ENCODE peak calls at places on chromosomes 11 and 22, in seven cellular contexts. One of them, this sample, is unnamed. For H3K4me1, the result is how much of the 10 kb centered on the place peaks cover.

GRCh38 chr22:30453731-30454510 is 17.9 kb downstream of the SEC14L3 start:
- DNase-seq in mesendoderm: peak
- DNase-seq in tibial nerve: no peak
- DNase-seq in endothelial cell of umbilical vein: no peak
- DNase-seq in hepatocyte: no peak
- DNase-seq in pancreas: no peak
- DNase-seq in lung: peak
- DNase-seq in this sample: no peak

GRCh38 chr11:65932558-65932919 is 12.7 kb upstream of the TSGA10IP start:
- DNase-seq in mesendoderm: peak
- DNase-seq in tibial nerve: no peak
- DNase-seq in endothelial cell of umbilical vein: no peak
- DNase-seq in hepatocyte: no peak
- DNase-seq in pancreas: no peak
- DNase-seq in lung: no peak
- DNase-seq in this sample: no peak

GRCh38 chr11:10155793-10156490 is 138.1 kb downstream of the SBF2 start:
- DNase-seq in mesendoderm: peak
- DNase-seq in tibial nerve: no peak
- DNase-seq in endothelial cell of umbilical vein: no peak
- DNase-seq in hepatocyte: peak
- DNase-seq in pancreas: no peak
- DNase-seq in lung: no peak
- DNase-seq in this sample: no peak

GRCh38 chr22:25105817-25106650 is 93.6 kb upstream of the CRYBB3 start:
- DNase-seq in mesendoderm: no peak
- DNase-seq in tibial nerve: no peak
- DNase-seq in endothelial cell of umbilical vein: no peak
- DNase-seq in hepatocyte: no peak
- DNase-seq in pancreas: no peak
- DNase-seq in lung: no peak
- DNase-seq in this sample: no peak

GRCh38 chr11:44371706-44372105 is 61.8 kb upstream of the ALX4 start:
- DNase-seq in mesendoderm: no peak
- DNase-seq in tibial nerve: no peak
- DNase-seq in endothelial cell of umbilical vein: no peak
- DNase-seq in hepatocyte: no peak
- DNase-seq in pancreas: no peak
- DNase-seq in lung: no peak
- DNase-seq in this sample: no peak

GRCh38 chr11:25702417-25702816 is 629.5 kb upstream of the ANO3 start:
- DNase-seq in mesendoderm: no peak
- DNase-seq in tibial nerve: no peak
- DNase-seq in endothelial cell of umbilical vein: no peak
- DNase-seq in hepatocyte: no peak
- DNase-seq in pancreas: no peak
- DNase-seq in lung: no peak
- DNase-seq in this sample: no peak

GRCh38 chr11:16959528-16960100 is 54.6 kb downstream of the PLEKHA7 start:
- DNase-seq in mesendoderm: peak
- DNase-seq in tibial nerve: no peak
- DNase-seq in endothelial cell of umbilical vein: no peak
- DNase-seq in hepatocyte: no peak
- DNase-seq in pancreas: no peak
- DNase-seq in lung: no peak
- DNase-seq in this sample: no peak

GRCh38 chr22:46815132-46815531 is 52.7 kb downstream of the TBC1D22A start:
- DNase-seq in mesendoderm: no peak
- DNase-seq in tibial nerve: no peak
- DNase-seq in endothelial cell of umbilical vein: no peak
- DNase-seq in hepatocyte: no peak
- DNase-seq in pancreas: no peak
- DNase-seq in lung: no peak
- DNase-seq in this sample: no peak

GRCh38 chr11:76783901-76784813 is 1.0 kb downstream of the TSKU start:
- DNase-seq in mesendoderm: peak
- DNase-seq in tibial nerve: no peak
- DNase-seq in endothelial cell of umbilical vein: peak
- DNase-seq in hepatocyte: peak
- DNase-seq in pancreas: peak
- DNase-seq in lung: no peak
- DNase-seq in this sample: peak

GRCh38 chr11:84289381-84289906 is 1003.3 kb upstream of the CCDC90B start:
- DNase-seq in mesendoderm: peak
- DNase-seq in tibial nerve: no peak
- DNase-seq in endothelial cell of umbilical vein: no peak
- DNase-seq in hepatocyte: peak
- DNase-seq in pancreas: no peak
- DNase-seq in lung: no peak
- DNase-seq in this sample: no peak

GRCh38 chr11:12824281-12825041 is 150.2 kb downstream of the TEAD1 start:
- DNase-seq in mesendoderm: no peak
- DNase-seq in tibial nerve: no peak
- DNase-seq in endothelial cell of umbilical vein: peak
- DNase-seq in hepatocyte: no peak
- DNase-seq in pancreas: no peak
- DNase-seq in lung: no peak
- DNase-seq in this sample: no peak

GRCh38 chr11:75371930-75372876 is 20.7 kb upstream of the ARRB1 start:
- DNase-seq in mesendoderm: no peak
- DNase-seq in tibial nerve: no peak
- DNase-seq in endothelial cell of umbilical vein: no peak
- DNase-seq in hepatocyte: peak
- DNase-seq in pancreas: no peak
- DNase-seq in lung: no peak
- DNase-seq in this sample: no peak

GRCh38 chr11:17511571-17511970 is 32.6 kb downstream of the USH1C start:
- DNase-seq in mesendoderm: no peak
- DNase-seq in tibial nerve: no peak
- DNase-seq in endothelial cell of umbilical vein: no peak
- DNase-seq in hepatocyte: no peak
- DNase-seq in pancreas: no peak
- DNase-seq in lung: no peak
- DNase-seq in this sample: no peak

GRCh38 chr11:37182036-37182435 is 584.0 kb upstream of the RAG2 start:
- DNase-seq in mesendoderm: peak
- DNase-seq in tibial nerve: no peak
- DNase-seq in endothelial cell of umbilical vein: no peak
- DNase-seq in hepatocyte: no peak
- DNase-seq in pancreas: no peak
- DNase-seq in lung: no peak
- DNase-seq in this sample: no peak

GRCh38 chr11:70537576-70538571 is 139.5 kb downstream of the CTTN start:
- DNase-seq in mesendoderm: no peak
- DNase-seq in tibial nerve: no peak
- DNase-seq in endothelial cell of umbilical vein: no peak
- DNase-seq in hepatocyte: no peak
- DNase-seq in pancreas: no peak
- DNase-seq in lung: no peak
- DNase-seq in this sample: no peak

GRCh38 chr11:78080818-78081495 is 1.3 kb upstream of the NDUFC2 start:
- DNase-seq in mesendoderm: peak
- DNase-seq in tibial nerve: no peak
- DNase-seq in endothelial cell of umbilical vein: peak
- DNase-seq in hepatocyte: no peak
- DNase-seq in pancreas: no peak
- DNase-seq in lung: no peak
- DNase-seq in this sample: no peak

GRCh38 chr11:81870066-81870412 is 863.6 kb downstream of the FAM181B start:
- DNase-seq in mesendoderm: no peak
- DNase-seq in tibial nerve: no peak
- DNase-seq in endothelial cell of umbilical vein: no peak
- DNase-seq in hepatocyte: no peak
- DNase-seq in pancreas: no peak
- DNase-seq in lung: no peak
- DNase-seq in this sample: no peak

GRCh38 chr22:28978158-28978557 is 83.5 kb downstream of the C22orf31 start:
- DNase-seq in mesendoderm: no peak
- DNase-seq in tibial nerve: no peak
- DNase-seq in endothelial cell of umbilical vein: no peak
- DNase-seq in hepatocyte: no peak
- DNase-seq in pancreas: no peak
- DNase-seq in lung: no peak
- DNase-seq in this sample: peak

GRCh38 chr22:28977481-28977971 is 84.1 kb downstream of the C22orf31 start:
- DNase-seq in mesendoderm: no peak
- DNase-seq in tibial nerve: no peak
- DNase-seq in endothelial cell of umbilical vein: peak
- DNase-seq in hepatocyte: no peak
- DNase-seq in pancreas: no peak
- DNase-seq in lung: no peak
- DNase-seq in this sample: no peak

GRCh38 chr22:28980326-28980725 is 81.3 kb downstream of the C22orf31 start:
- DNase-seq in mesendoderm: no peak
- DNase-seq in tibial nerve: no peak
- DNase-seq in endothelial cell of umbilical vein: no peak
- DNase-seq in hepatocyte: no peak
- DNase-seq in pancreas: no peak
- DNase-seq in lung: no peak
- DNase-seq in this sample: no peak

GRCh38 chr22:28977050-28977449 is 84.6 kb downstream of the C22orf31 start:
- DNase-seq in mesendoderm: peak
- DNase-seq in tibial nerve: no peak
- DNase-seq in endothelial cell of umbilical vein: no peak
- DNase-seq in hepatocyte: no peak
- DNase-seq in pancreas: no peak
- DNase-seq in lung: no peak
- DNase-seq in this sample: no peak

GRCh38 chr22:28978863-28979799 is 82.5 kb downstream of the C22orf31 start:
- DNase-seq in mesendoderm: no peak
- DNase-seq in tibial nerve: no peak
- DNase-seq in endothelial cell of umbilical vein: no peak
- DNase-seq in hepatocyte: no peak
- DNase-seq in pancreas: no peak
- DNase-seq in lung: no peak
- DNase-seq in this sample: no peak
- H3K4me1 ChIP-seq in mesendoderm: under half
- H3K4me1 ChIP-seq in tibial nerve: half or more
- H3K4me1 ChIP-seq in endothelial cell of umbilical vein: under half
- H3K4me1 ChIP-seq in hepatocyte: under half
- H3K4me1 ChIP-seq in pancreas: under half
- H3K4me1 ChIP-seq in lung: under half
- H3K4me1 ChIP-seq in this sample: under half

GRCh38 chr11:124751391-124751740 is 689 bp downstream of the VSIG2 start:
- DNase-seq in mesendoderm: no peak
- DNase-seq in tibial nerve: no peak
- DNase-seq in endothelial cell of umbilical vein: no peak
- DNase-seq in hepatocyte: no peak
- DNase-seq in pancreas: no peak
- DNase-seq in lung: no peak
- DNase-seq in this sample: no peak

GRCh38 chr11:124748481-124749338 is 3.3 kb downstream of the VSIG2 start:
- DNase-seq in mesendoderm: no peak
- DNase-seq in tibial nerve: no peak
- DNase-seq in endothelial cell of umbilical vein: peak
- DNase-seq in hepatocyte: no peak
- DNase-seq in pancreas: no peak
- DNase-seq in lung: no peak
- DNase-seq in this sample: no peak

GRCh38 chr11:124748100-124748418 is 4.0 kb downstream of the VSIG2 start:
- DNase-seq in mesendoderm: no peak
- DNase-seq in tibial nerve: no peak
- DNase-seq in endothelial cell of umbilical vein: no peak
- DNase-seq in hepatocyte: no peak
- DNase-seq in pancreas: no peak
- DNase-seq in lung: no peak
- DNase-seq in this sample: no peak

GRCh38 chr11:124751741-124752470 is at the start of gene VSIG2:
- DNase-seq in mesendoderm: no peak
- DNase-seq in tibial nerve: no peak
- DNase-seq in endothelial cell of umbilical vein: no peak
- DNase-seq in hepatocyte: no peak
- DNase-seq in pancreas: no peak
- DNase-seq in lung: no peak
- DNase-seq in this sample: no peak

GRCh38 chr11:124749920-124750319 is 2.1 kb downstream of the VSIG2 start:
- DNase-seq in mesendoderm: no peak
- DNase-seq in tibial nerve: no peak
- DNase-seq in endothelial cell of umbilical vein: no peak
- DNase-seq in hepatocyte: no peak
- DNase-seq in pancreas: no peak
- DNase-seq in lung: no peak
- DNase-seq in this sample: no peak
- H3K4me1 ChIP-seq in mesendoderm: under half
- H3K4me1 ChIP-seq in tibial nerve: under half
- H3K4me1 ChIP-seq in endothelial cell of umbilical vein: half or more
- H3K4me1 ChIP-seq in hepatocyte: under half
- H3K4me1 ChIP-seq in pancreas: under half
- H3K4me1 ChIP-seq in lung: under half
- H3K4me1 ChIP-seq in this sample: under half

GRCh38 chr11:313787-314547 is at the start of gene IFITM1:
- DNase-seq in mesendoderm: peak
- DNase-seq in tibial nerve: peak
- DNase-seq in endothelial cell of umbilical vein: peak
- DNase-seq in hepatocyte: peak
- DNase-seq in pancreas: no peak
- DNase-seq in lung: no peak
- DNase-seq in this sample: no peak

GRCh38 chr11:313304-313786 is 495 bp upstream of the IFITM1 start:
- DNase-seq in mesendoderm: peak
- DNase-seq in tibial nerve: no peak
- DNase-seq in endothelial cell of umbilical vein: no peak
- DNase-seq in hepatocyte: no peak
- DNase-seq in pancreas: no peak
- DNase-seq in lung: no peak
- DNase-seq in this sample: no peak

GRCh38 chr11:309558-309855 is 1.9 kb downstream of the IFITM2 start:
- DNase-seq in mesendoderm: no peak
- DNase-seq in tibial nerve: no peak
- DNase-seq in endothelial cell of umbilical vein: no peak
- DNase-seq in hepatocyte: no peak
- DNase-seq in pancreas: no peak
- DNase-seq in lung: no peak
- DNase-seq in this sample: no peak

GRCh38 chr11:315051-315481 is 1.2 kb downstream of the IFITM1 start:
- DNase-seq in mesendoderm: no peak
- DNase-seq in tibial nerve: no peak
- DNase-seq in endothelial cell of umbilical vein: no peak
- DNase-seq in hepatocyte: no peak
- DNase-seq in pancreas: no peak
- DNase-seq in lung: no peak
- DNase-seq in this sample: no peak

GRCh38 chr11:312092-312816 is 1.6 kb upstream of the IFITM1 start:
- DNase-seq in mesendoderm: no peak
- DNase-seq in tibial nerve: no peak
- DNase-seq in endothelial cell of umbilical vein: no peak
- DNase-seq in hepatocyte: no peak
- DNase-seq in pancreas: peak
- DNase-seq in lung: no peak
- DNase-seq in this sample: no peak
- H3K4me1 ChIP-seq in mesendoderm: under half
- H3K4me1 ChIP-seq in tibial nerve: half or more
- H3K4me1 ChIP-seq in endothelial cell of umbilical vein: under half
- H3K4me1 ChIP-seq in hepatocyte: half or more
- H3K4me1 ChIP-seq in pancreas: under half
- H3K4me1 ChIP-seq in lung: under half
- H3K4me1 ChIP-seq in this sample: under half

DNA sequence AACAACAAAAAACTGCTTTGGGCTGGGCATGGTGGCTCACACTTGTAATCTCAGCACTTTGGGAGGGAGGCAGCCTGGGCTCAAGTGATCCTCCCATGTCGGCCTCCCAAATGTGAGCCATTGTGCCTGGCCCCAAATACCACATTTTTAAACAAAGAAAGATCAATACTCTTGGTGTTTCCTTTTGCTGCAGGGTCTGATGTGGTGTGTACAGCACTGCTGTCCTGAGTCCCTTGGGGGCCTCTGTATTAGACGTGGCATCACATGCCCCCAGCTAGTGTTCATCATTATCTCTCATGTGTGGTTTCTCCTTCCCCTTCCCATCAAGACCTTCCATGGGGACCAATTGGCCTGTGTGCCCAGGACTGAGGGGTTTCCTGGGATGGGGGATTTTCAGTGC is 20.5 kb upstream of the XBP1 start:
- DNase-seq in mesendoderm: no peak
- DNase-seq in tibial nerve: no peak
- DNase-seq in endothelial cell of umbilical vein: no peak
- DNase-seq in hepatocyte: no peak
- DNase-seq in pancreas: no peak
- DNase-seq in lung: no peak
- DNase-seq in this sample: no peak
- H3K4me1 ChIP-seq in mesendoderm: under half
- H3K4me1 ChIP-seq in tibial nerve: under half
- H3K4me1 ChIP-seq in endothelial cell of umbilical vein: under half
- H3K4me1 ChIP-seq in hepatocyte: under half
- H3K4me1 ChIP-seq in pancreas: half or more
- H3K4me1 ChIP-seq in lung: under half
- H3K4me1 ChIP-seq in this sample: under half